ENCODE peak calls at places on chromosomes 7 and 10, in nine cellular contexts. One of them, this sample, is unnamed. For H3K4me1, the result is how much of the 10 kb centered on the place peaks cover.

GRCh38 chr7:122528879-122529481 is 169.9 kb downstream of the RNF133 start:
- DNase-seq in prostate gland: no peak
- DNase-seq in tibial artery: no peak
- DNase-seq in body of pancreas: no peak
- DNase-seq in tibial nerve: no peak
- DNase-seq in lower lobe of right lung: no peak
- DNase-seq in sigmoid colon: no peak
- DNase-seq in keratinocyte: no peak
- DNase-seq in adipocyte: peak
- DNase-seq in this sample: no peak

GRCh38 chr7:55438765-55439525 is 73.8 kb downstream of the LANCL2 start:
- DNase-seq in prostate gland: peak
- DNase-seq in tibial artery: no peak
- DNase-seq in body of pancreas: no peak
- DNase-seq in tibial nerve: no peak
- DNase-seq in lower lobe of right lung: no peak
- DNase-seq in sigmoid colon: no peak
- DNase-seq in keratinocyte: no peak
- DNase-seq in adipocyte: no peak
- DNase-seq in this sample: no peak

GRCh38 chr7:75967573-75967997 is 26.8 kb downstream of the TMEM120A start:
- DNase-seq in prostate gland: no peak
- DNase-seq in tibial artery: peak
- DNase-seq in body of pancreas: no peak
- DNase-seq in tibial nerve: no peak
- DNase-seq in lower lobe of right lung: no peak
- DNase-seq in sigmoid colon: peak
- DNase-seq in keratinocyte: no peak
- DNase-seq in adipocyte: no peak
- DNase-seq in this sample: no peak

GRCh38 chr10:98460837-98461499 is 14.2 kb upstream of the HPS1 start:
- DNase-seq in prostate gland: no peak
- DNase-seq in tibial artery: no peak
- DNase-seq in body of pancreas: peak
- DNase-seq in tibial nerve: no peak
- DNase-seq in lower lobe of right lung: no peak
- DNase-seq in sigmoid colon: peak
- DNase-seq in keratinocyte: peak
- DNase-seq in adipocyte: peak
- DNase-seq in this sample: no peak

GRCh38 chr7:6057316-6058128 is 26.3 kb downstream of the ANKRD61 start:
- DNase-seq in prostate gland: no peak
- DNase-seq in tibial artery: peak
- DNase-seq in body of pancreas: no peak
- DNase-seq in tibial nerve: no peak
- DNase-seq in lower lobe of right lung: no peak
- DNase-seq in sigmoid colon: no peak
- DNase-seq in keratinocyte: no peak
- DNase-seq in adipocyte: peak
- DNase-seq in this sample: no peak

GRCh38 chr10:114102253-114102652 is 58.6 kb downstream of the ADRB1 start:
- DNase-seq in prostate gland: no peak
- DNase-seq in tibial artery: no peak
- DNase-seq in body of pancreas: no peak
- DNase-seq in tibial nerve: no peak
- DNase-seq in lower lobe of right lung: no peak
- DNase-seq in sigmoid colon: no peak
- DNase-seq in keratinocyte: no peak
- DNase-seq in adipocyte: peak
- DNase-seq in this sample: no peak

GRCh38 chr10:12501324-12501723 is 152.0 kb downstream of the CAMK1D start:
- DNase-seq in prostate gland: no peak
- DNase-seq in tibial artery: peak
- DNase-seq in body of pancreas: peak
- DNase-seq in tibial nerve: no peak
- DNase-seq in lower lobe of right lung: no peak
- DNase-seq in sigmoid colon: peak
- DNase-seq in keratinocyte: no peak
- DNase-seq in adipocyte: no peak
- DNase-seq in this sample: no peak

GRCh38 chr7:128215281-128215680 is 25.8 kb upstream of the LEP start:
- DNase-seq in prostate gland: no peak
- DNase-seq in tibial artery: no peak
- DNase-seq in body of pancreas: no peak
- DNase-seq in tibial nerve: no peak
- DNase-seq in lower lobe of right lung: no peak
- DNase-seq in sigmoid colon: no peak
- DNase-seq in keratinocyte: no peak
- DNase-seq in adipocyte: peak
- DNase-seq in this sample: no peak

GRCh38 chr10:97196213-97197029 is 10.7 kb upstream of the SLIT1 start:
- DNase-seq in prostate gland: peak
- DNase-seq in tibial artery: no peak
- DNase-seq in body of pancreas: peak
- DNase-seq in tibial nerve: no peak
- DNase-seq in lower lobe of right lung: peak
- DNase-seq in sigmoid colon: peak
- DNase-seq in keratinocyte: peak
- DNase-seq in adipocyte: peak
- DNase-seq in this sample: peak

GRCh38 chr10:80260295-80261243 is 28.9 kb downstream of the MAT1A start:
- DNase-seq in prostate gland: no peak
- DNase-seq in tibial artery: no peak
- DNase-seq in body of pancreas: no peak
- DNase-seq in tibial nerve: no peak
- DNase-seq in lower lobe of right lung: no peak
- DNase-seq in sigmoid colon: no peak
- DNase-seq in keratinocyte: no peak
- DNase-seq in adipocyte: peak
- DNase-seq in this sample: no peak

GRCh38 chr7:127997226-127997922 is 33.9 kb downstream of the LRRC4 start:
- DNase-seq in prostate gland: no peak
- DNase-seq in tibial artery: no peak
- DNase-seq in body of pancreas: no peak
- DNase-seq in tibial nerve: no peak
- DNase-seq in lower lobe of right lung: no peak
- DNase-seq in sigmoid colon: no peak
- DNase-seq in keratinocyte: no peak
- DNase-seq in adipocyte: peak
- DNase-seq in this sample: no peak

GRCh38 chr7:9240016-9240415 is 806.6 kb downstream of the NXPH1 start:
- DNase-seq in prostate gland: no peak
- DNase-seq in tibial artery: no peak
- DNase-seq in body of pancreas: no peak
- DNase-seq in tibial nerve: no peak
- DNase-seq in lower lobe of right lung: no peak
- DNase-seq in sigmoid colon: no peak
- DNase-seq in keratinocyte: no peak
- DNase-seq in adipocyte: no peak
- DNase-seq in this sample: no peak

GRCh38 chr10:132328130-132328529 is 3.9 kb upstream of the LRRC27 start:
- DNase-seq in prostate gland: no peak
- DNase-seq in tibial artery: no peak
- DNase-seq in body of pancreas: no peak
- DNase-seq in tibial nerve: no peak
- DNase-seq in lower lobe of right lung: no peak
- DNase-seq in sigmoid colon: peak
- DNase-seq in keratinocyte: no peak
- DNase-seq in adipocyte: no peak
- DNase-seq in this sample: no peak

DNA sequence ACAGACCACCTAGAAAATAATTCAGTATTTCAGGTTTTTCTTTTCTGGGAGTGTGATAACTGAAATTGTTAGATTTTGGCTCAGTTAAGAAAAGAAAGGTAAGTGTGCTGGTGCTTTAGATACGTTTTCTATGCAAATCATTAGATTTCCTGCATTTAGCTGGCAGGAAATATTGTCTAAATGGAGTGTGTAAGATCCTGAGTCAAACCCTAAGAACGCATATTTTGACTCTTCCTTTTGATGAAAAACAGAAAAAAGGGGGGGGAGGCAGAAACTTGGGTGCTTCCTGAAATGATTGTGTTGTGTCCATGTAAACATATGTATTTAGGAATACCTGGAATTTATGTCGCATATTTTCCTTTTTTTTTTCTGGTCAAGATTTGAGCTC is 1.2 kb downstream of the GRK5 start:
- DNase-seq in prostate gland: no peak
- DNase-seq in tibial artery: no peak
- DNase-seq in body of pancreas: no peak
- DNase-seq in tibial nerve: no peak
- DNase-seq in lower lobe of right lung: no peak
- DNase-seq in sigmoid colon: peak
- DNase-seq in keratinocyte: no peak
- DNase-seq in adipocyte: peak
- DNase-seq in this sample: peak
- H3K4me1 ChIP-seq in prostate gland: under half
- H3K4me1 ChIP-seq in tibial artery: under half
- H3K4me1 ChIP-seq in body of pancreas: under half
- H3K4me1 ChIP-seq in tibial nerve: under half
- H3K4me1 ChIP-seq in lower lobe of right lung: half or more
- H3K4me1 ChIP-seq in sigmoid colon: half or more
- H3K4me1 ChIP-seq in keratinocyte: under half
- H3K4me1 ChIP-seq in adipocyte: half or more
- H3K4me1 ChIP-seq in this sample: under half

DNA sequence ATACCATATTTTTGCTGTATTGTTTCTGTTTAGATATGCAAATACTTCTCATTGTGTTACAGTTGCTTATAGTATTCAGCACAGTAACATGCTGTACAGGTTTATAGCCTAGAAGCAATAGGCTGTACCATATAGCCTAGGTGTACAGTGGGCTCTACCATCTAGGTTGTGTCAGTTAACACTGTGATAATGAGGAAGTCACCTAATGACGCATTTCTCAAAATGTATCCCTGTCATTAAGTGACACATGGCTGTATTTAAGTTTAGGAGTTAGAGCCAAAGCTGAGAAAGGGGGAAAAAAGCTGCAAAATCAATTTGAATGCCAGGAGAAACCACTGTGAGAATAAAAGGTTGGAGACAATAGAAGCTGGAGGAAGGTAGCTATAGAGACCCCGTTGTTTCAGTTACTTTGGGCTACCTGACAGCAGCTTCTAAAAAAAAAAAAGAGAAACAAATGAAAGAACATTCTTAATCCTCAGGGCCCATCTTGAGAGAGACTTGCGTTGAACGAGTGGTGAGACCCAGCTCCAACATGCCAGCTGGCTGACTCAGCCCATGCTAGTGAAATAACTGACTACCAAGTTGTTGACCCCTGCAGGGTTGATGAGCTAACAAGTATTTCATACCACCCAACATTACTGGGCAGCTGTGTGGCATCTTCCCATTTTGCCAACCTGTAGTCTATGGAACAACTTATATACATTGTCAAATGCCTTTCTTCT is 8.7 kb downstream of the STARD3NL start:
- DNase-seq in prostate gland: no peak
- DNase-seq in tibial artery: no peak
- DNase-seq in body of pancreas: no peak
- DNase-seq in tibial nerve: no peak
- DNase-seq in lower lobe of right lung: no peak
- DNase-seq in sigmoid colon: no peak
- DNase-seq in keratinocyte: no peak
- DNase-seq in adipocyte: peak
- DNase-seq in this sample: no peak
- H3K4me1 ChIP-seq in prostate gland: under half
- H3K4me1 ChIP-seq in tibial artery: under half
- H3K4me1 ChIP-seq in body of pancreas: under half
- H3K4me1 ChIP-seq in tibial nerve: under half
- H3K4me1 ChIP-seq in lower lobe of right lung: under half
- H3K4me1 ChIP-seq in sigmoid colon: under half
- H3K4me1 ChIP-seq in keratinocyte: under half
- H3K4me1 ChIP-seq in adipocyte: under half
- H3K4me1 ChIP-seq in this sample: under half

DNA sequence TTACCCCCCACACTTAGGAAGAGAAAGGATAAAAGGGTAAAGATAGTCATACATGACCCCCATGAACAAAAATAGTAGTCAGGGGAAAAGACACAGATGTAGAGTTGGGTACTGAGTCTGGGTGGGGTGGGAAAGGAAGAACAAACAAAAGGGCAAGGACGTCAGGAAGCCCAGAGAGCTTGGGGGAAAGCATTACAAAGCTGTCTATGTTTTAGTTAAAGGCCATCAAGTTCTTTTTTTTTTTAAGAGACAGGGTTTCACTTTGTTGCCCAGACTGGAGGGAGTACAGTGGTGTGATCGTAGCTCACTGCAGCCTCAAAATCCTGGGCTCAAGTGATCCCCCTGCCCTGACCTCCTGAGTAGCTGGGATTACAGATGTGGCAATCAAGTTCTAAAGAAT is 98.4 kb upstream of the PDLIM1 start:
- DNase-seq in prostate gland: no peak
- DNase-seq in tibial artery: no peak
- DNase-seq in body of pancreas: no peak
- DNase-seq in tibial nerve: no peak
- DNase-seq in lower lobe of right lung: no peak
- DNase-seq in sigmoid colon: no peak
- DNase-seq in keratinocyte: no peak
- DNase-seq in adipocyte: no peak
- DNase-seq in this sample: no peak
- H3K4me1 ChIP-seq in prostate gland: under half
- H3K4me1 ChIP-seq in tibial artery: under half
- H3K4me1 ChIP-seq in body of pancreas: under half
- H3K4me1 ChIP-seq in tibial nerve: under half
- H3K4me1 ChIP-seq in lower lobe of right lung: under half
- H3K4me1 ChIP-seq in sigmoid colon: half or more
- H3K4me1 ChIP-seq in keratinocyte: under half
- H3K4me1 ChIP-seq in adipocyte: half or more
- H3K4me1 ChIP-seq in this sample: under half

GRCh38 chr7:130293521-130293920 is 560 bp downstream of the CPA4 start:
- DNase-seq in prostate gland: no peak
- DNase-seq in tibial artery: no peak
- DNase-seq in body of pancreas: no peak
- DNase-seq in tibial nerve: no peak
- DNase-seq in lower lobe of right lung: no peak
- DNase-seq in sigmoid colon: no peak
- DNase-seq in keratinocyte: no peak
- DNase-seq in adipocyte: no peak
- DNase-seq in this sample: no peak

GRCh38 chr7:130294314-130294713 is 1.4 kb downstream of the CPA4 start:
- DNase-seq in prostate gland: no peak
- DNase-seq in tibial artery: no peak
- DNase-seq in body of pancreas: no peak
- DNase-seq in tibial nerve: no peak
- DNase-seq in lower lobe of right lung: no peak
- DNase-seq in sigmoid colon: no peak
- DNase-seq in keratinocyte: peak
- DNase-seq in adipocyte: no peak
- DNase-seq in this sample: no peak

GRCh38 chr7:130290745-130291144 is 2.2 kb upstream of the CPA4 start:
- DNase-seq in prostate gland: no peak
- DNase-seq in tibial artery: no peak
- DNase-seq in body of pancreas: peak
- DNase-seq in tibial nerve: no peak
- DNase-seq in lower lobe of right lung: no peak
- DNase-seq in sigmoid colon: no peak
- DNase-seq in keratinocyte: peak
- DNase-seq in adipocyte: no peak
- DNase-seq in this sample: no peak

GRCh38 chr7:130289478-130289877 is 3.5 kb upstream of the CPA4 start:
- DNase-seq in prostate gland: no peak
- DNase-seq in tibial artery: no peak
- DNase-seq in body of pancreas: no peak
- DNase-seq in tibial nerve: no peak
- DNase-seq in lower lobe of right lung: no peak
- DNase-seq in sigmoid colon: no peak
- DNase-seq in keratinocyte: no peak
- DNase-seq in adipocyte: no peak
- DNase-seq in this sample: no peak

GRCh38 chr7:130292682-130293257 is at the start of gene CPA4:
- DNase-seq in prostate gland: no peak
- DNase-seq in tibial artery: peak
- DNase-seq in body of pancreas: peak
- DNase-seq in tibial nerve: no peak
- DNase-seq in lower lobe of right lung: no peak
- DNase-seq in sigmoid colon: no peak
- DNase-seq in keratinocyte: peak
- DNase-seq in adipocyte: peak
- DNase-seq in this sample: no peak
- H3K4me1 ChIP-seq in prostate gland: under half
- H3K4me1 ChIP-seq in tibial artery: under half
- H3K4me1 ChIP-seq in body of pancreas: under half
- H3K4me1 ChIP-seq in tibial nerve: under half
- H3K4me1 ChIP-seq in lower lobe of right lung: under half
- H3K4me1 ChIP-seq in sigmoid colon: under half
- H3K4me1 ChIP-seq in keratinocyte: half or more
- H3K4me1 ChIP-seq in adipocyte: under half
- H3K4me1 ChIP-seq in this sample: under half